ENCODE peak calls at places on chromosomes 6 and 20, in four cellular contexts. W, S, F and M are unnamed samples.

GRCh38 chr6:24855389-24856245 is 56.9 kb upstream of the ARMH2 start:
- DNase-seq in W (peak; percentile 80), S (no peak), F (peak; percentile 64), M (no peak)

GRCh38 chr20:31543966-31544598 is 29.8 kb downstream of the HM13 start:
- DNase-seq in W (peak; percentile 51), S (no peak), F (peak; percentile 97), M (no peak)

GRCh38 chr6:152566040-152566875 is 70.9 kb downstream of the SYNE1 start:
- DNase-seq in W (no peak), S (no peak), F (no peak), M (no peak)

GRCh38 chr6:19415605-19416326 is 421.4 kb upstream of the ID4 start:
- DNase-seq in W (no peak), S (no peak), F (peak; percentile 41), M (no peak)

GRCh38 chr20:20364747-20365558 is 3.0 kb upstream of the INSM1 start:
- DNase-seq in W (no peak), S (no peak), F (no peak), M (no peak)

GRCh38 chr6:165704001-165704748 is 41.1 kb upstream of the PDE10A start:
- DNase-seq in W (no peak), S (no peak), F (no peak), M (no peak)

GRCh38 chr6:50708664-50709365 is 4.5 kb upstream of the TFAP2D start:
- DNase-seq in W (no peak), S (no peak), F (no peak), M (no peak)

GRCh38 chr6:143279385-143279784 is 171.1 kb downstream of the ADAT2 start:
- DNase-seq in W (peak; percentile 6), S (no peak), F (no peak), M (no peak)

GRCh38 chr6:98832282-98833100 is 1.9 kb upstream of the POU3F2 start:
- DNase-seq in W (no peak), S (no peak), F (no peak), M (no peak)

GRCh38 chr20:60262967-60263603 is 304.9 kb downstream of the CDH26 start:
- DNase-seq in W (peak; percentile 35), S (no peak), F (no peak), M (no peak)

GRCh38 chr6:141521440-141521839 is 611.3 kb upstream of the GJE1 start:
- DNase-seq in W (no peak), S (no peak), F (no peak), M (no peak)

GRCh38 chr6:43877463-43878126 is 107.6 kb downstream of the VEGFA start:
- DNase-seq in W (no peak), S (no peak), F (no peak), M (no peak)

GRCh38 chr20:37992802-37993538 is 40.3 kb downstream of the TTI1 start:
- DNase-seq in W (peak; percentile 30), S (no peak), F (no peak), M (no peak)

GRCh38 chr20:13302647-13303425 is 81.8 kb downstream of the ISM1 start:
- DNase-seq in W (peak; percentile 30), S (no peak), F (no peak), M (no peak)

GRCh38 chr6:17768388-17768787 is 61.7 kb upstream of the NUP153 start:
- DNase-seq in W (no peak), S (no peak), F (no peak), M (peak; percentile 15)

GRCh38 chr6:28982476-28983266 is 22.4 kb downstream of the ZNF311 start:
- DNase-seq in W (peak; percentile 84), S (no peak), F (no peak), M (no peak)

GRCh38 chr6:43221046-43221773 is 8.1 kb downstream of the DNPH1 start:
- DNase-seq in W (no peak), S (no peak), F (no peak), M (no peak)

GRCh38 chr6:41577865-41578713 is 31.9 kb downstream of the FOXP4 start:
- DNase-seq in W (no peak), S (no peak), F (no peak), M (no peak)

GRCh38 chr20:32977281-32978008 is 26.8 kb downstream of the SUN5 start:
- DNase-seq in W (no peak), S (no peak), F (no peak), M (no peak)